ENCODE peak calls at places on chromosomes 5 and 9, in seven cellular contexts. S is mammary epithelial cell; N is right atrium auricular region; J is psoas muscle; E is left ventricle myocardium inferior; K is SJSA1; I is CD4-positive, alpha-beta memory T cell. R is an unnamed sample.

GRCh38 chr9:93276973-93277372 is 93.0 kb downstream of the WNK2 start:
- DNase-seq in J (no peak), S (no peak), E (no peak), K (no peak), I (no peak), N (no peak), R (no peak)

GRCh38 chr5:159186319-159186718 is 23.0 kb downstream of the RNF145 start:
- DNase-seq in J (no peak), E (no peak), K (no peak), S (peak; percentile 40), I (no peak), N (no peak), R (no peak)

GRCh38 chr9:71909887-71910601 is 949 bp downstream of the ABHD17B start:
- DNase-seq in E (peak; percentile 70), K (peak; percentile 47), S (peak; percentile 32), I (peak; percentile 13), J (peak; percentile 80), N (peak; percentile 59), R (peak; percentile 39)

GRCh38 chr9:13139641-13140171 is 139.8 kb downstream of the MPDZ start:
- DNase-seq in E (no peak), J (no peak), S (peak; percentile 65), I (no peak), K (peak; percentile 83), N (no peak), R (peak; percentile 97)

GRCh38 chr9:68643901-68644809 is 60.9 kb upstream of the PIP5K1B start:
- DNase-seq in J (no peak), E (no peak), N (no peak), I (no peak), S (no peak), K (no peak), R (no peak)

GRCh38 chr5:173910215-173910614 is 22.1 kb downstream of the CPEB4 start:
- DNase-seq in K (no peak), I (no peak), N (no peak), S (no peak), J (no peak), E (no peak), R (no peak)

GRCh38 chr5:97425511-97425910 is 242.5 kb upstream of the RIOK2 start:
- DNase-seq in J (no peak), K (no peak), N (no peak), S (peak; percentile 2), I (no peak), E (no peak), R (no peak)

GRCh38 chr9:69919461-69920061 is 98.9 kb downstream of the CFAP95 start:
- DNase-seq in E (no peak), K (peak; percentile 55), N (no peak), S (peak; percentile 45), J (no peak), I (peak; percentile 29), R (no peak)

GRCh38 chr5:7488734-7489133 is 92.8 kb downstream of the ADCY2 start:
- DNase-seq in K (no peak), E (no peak), I (no peak), N (no peak), J (no peak), S (no peak), R (no peak)

GRCh38 chr5:117414926-117415325 is 840.3 kb upstream of the SEMA6A start:
- DNase-seq in N (no peak), I (no peak), E (no peak), J (no peak), K (no peak), S (peak; percentile 1), R (no peak)

GRCh38 chr9:112065781-112066606 is 109.1 kb downstream of the SUSD1 start:
- DNase-seq in I (no peak), K (peak; percentile 79), N (no peak), S (peak; percentile 87), E (no peak), J (no peak), R (no peak)

GRCh38 chr5:152595327-152595890 is 190.3 kb upstream of the NMUR2 start:
- DNase-seq in N (no peak), I (no peak), S (no peak), E (no peak), K (no peak), J (no peak), R (no peak)

GRCh38 chr9:106892632-106893031 is 29.7 kb downstream of the ZNF462 start:
- DNase-seq in E (no peak), N (no peak), I (no peak), K (peak; percentile 90), S (peak; percentile 95), J (peak; percentile 77), R (peak; percentile 92)

GRCh38 chr5:32170303-32171170 is 3.6 kb downstream of the GOLPH3 start:
- DNase-seq in S (peak; percentile 26), I (no peak), K (peak; percentile 62), E (no peak), J (no peak), N (peak; percentile 30), R (peak; percentile 36)

GRCh38 chr5:142095651-142096330 is 12.8 kb upstream of the NDFIP1 start:
- DNase-seq in I (peak; percentile 91), J (no peak), S (no peak), K (no peak), E (no peak), N (no peak), R (no peak)

GRCh38 chr5:177371120-177371537 is 13.1 kb upstream of the SLC34A1 start:
- DNase-seq in N (no peak), J (no peak), I (no peak), K (no peak), E (no peak), S (no peak), R (no peak)

GRCh38 chr5:72035831-72036230 is 71.4 kb upstream of the MAP1B start:
- DNase-seq in J (no peak), E (no peak), N (no peak), K (no peak), S (no peak), I (no peak), R (no peak)

GRCh38 chr5:54049144-54049543 is 261.2 kb downstream of the ARL15 start:
- DNase-seq in J (no peak), K (no peak), N (no peak), E (no peak), S (no peak), I (no peak), R (no peak)

GRCh38 chr5:8689773-8690172 is 820.8 kb downstream of the MTRR start:
- DNase-seq in N (no peak), S (no peak), K (no peak), E (no peak), I (no peak), J (no peak), R (no peak)

GRCh38 chr5:8685704-8686103 is 816.8 kb downstream of the MTRR start:
- DNase-seq in N (no peak), I (no peak), S (no peak), K (no peak), E (no peak), J (no peak), R (no peak)

GRCh38 chr5:8682381-8682780 is 813.4 kb downstream of the MTRR start:
- DNase-seq in J (no peak), E (no peak), K (no peak), S (no peak), N (no peak), I (no peak), R (no peak)

GRCh38 chr5:8683528-8683927 is 814.6 kb downstream of the MTRR start:
- DNase-seq in I (no peak), S (no peak), N (no peak), E (no peak), K (no peak), J (no peak), R (no peak)

GRCh38 chr5:8686707-8687106 is 817.8 kb downstream of the MTRR start:
- DNase-seq in S (no peak), K (no peak), N (no peak), I (no peak), E (no peak), J (no peak), R (peak; percentile 54)
- H3K4me3 ChIP-seq in S (no peak overlapping the region), K (no peak overlapping the region), N (no peak overlapping the region), I (no peak overlapping the region), E (no peak overlapping the region), J (no peak overlapping the region), R (no peak overlapping the region)

GRCh38 chr5:123086376-123087055 is 2.5 kb upstream of the PRDM6 start:
- DNase-seq in I (no peak), S (no peak), K (no peak), J (no peak), N (no peak), E (no peak), R (no peak)

GRCh38 chr5:123088031-123088805 is 823 bp upstream of the PRDM6 start:
- DNase-seq in E (no peak), N (no peak), J (no peak), K (no peak), I (no peak), S (no peak), R (no peak)

GRCh38 chr5:123089572-123089970 is 530 bp downstream of the PRDM6 start:
- DNase-seq in J (peak; percentile 58), K (peak; percentile 80), S (peak; percentile 40), I (no peak), E (peak; percentile 21), N (no peak), R (peak; percentile 65)

GRCh38 chr5:123085638-123086286 is 3.3 kb upstream of the PRDM6 start:
- DNase-seq in S (no peak), I (no peak), J (no peak), N (no peak), K (no peak), E (no peak), R (no peak)

DNA sequence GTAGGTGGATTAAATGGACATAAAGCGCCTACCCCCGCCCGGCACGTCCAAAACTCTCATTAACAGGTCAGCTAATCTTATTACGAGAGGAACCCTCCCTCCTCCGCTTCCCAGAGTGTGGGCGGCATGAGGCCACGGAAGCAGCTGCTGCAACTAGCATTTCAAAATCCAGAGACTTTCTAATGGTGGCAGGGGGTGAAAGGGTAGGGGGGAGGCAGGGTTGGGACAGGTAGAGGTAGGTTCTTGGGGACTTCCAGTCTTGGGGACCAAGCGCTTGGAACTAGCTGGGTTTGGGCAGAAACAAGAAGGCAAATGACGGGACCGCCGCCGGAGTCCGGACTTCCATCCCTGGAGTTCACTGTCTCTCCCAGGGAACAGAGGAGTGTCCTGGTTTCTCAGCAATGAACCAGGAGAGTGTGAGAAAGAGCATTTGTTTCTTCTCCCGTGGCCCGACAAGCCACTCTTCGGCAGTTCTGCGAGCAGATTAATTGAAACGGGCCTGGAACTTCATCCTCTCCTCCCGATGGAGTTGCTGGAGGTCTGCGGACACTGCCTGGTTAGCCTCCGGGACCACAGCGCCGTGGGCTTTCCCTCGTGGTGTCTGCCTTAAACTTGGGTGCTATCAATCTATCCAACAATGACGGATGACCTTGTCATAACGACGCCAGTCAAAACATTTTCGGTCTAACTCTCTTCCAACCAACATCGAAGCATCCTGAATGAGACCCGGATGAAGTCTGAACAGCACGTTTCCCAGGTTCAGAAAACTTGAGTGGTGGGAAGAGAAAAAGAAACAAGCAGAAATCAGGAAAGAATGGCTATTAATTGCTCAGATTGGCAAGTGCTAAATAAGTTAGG is 1.6 kb upstream of the PRDM6 start:
- DNase-seq in E (no peak), S (no peak), I (no peak), K (no peak), N (no peak), J (no peak), R (no peak)
- H3K27me3 ChIP-seq in E (peaks cover 78% of the 10 kb centered on the region), S (peaks cover 57% of the 10 kb centered on the region), I (peaks cover 27% of the 10 kb centered on the region), K (peaks cover 21% of the 10 kb centered on the region), N (peaks cover 7% of the 10 kb centered on the region), J (peaks cover 85% of the 10 kb centered on the region), R (peaks cover 61% of the 10 kb centered on the region)

GRCh38 chr5:93588586-93589347 is 5.7 kb downstream of the NR2F1 start:
- DNase-seq in E (no peak), K (no peak), N (no peak), S (no peak), J (no peak), I (no peak), R (no peak)
- H3K4me3 ChIP-seq in E (no peak overlapping the region), K (no peak overlapping the region), N (peak overlapping the region; percentile 72), S (no peak overlapping the region), J (no peak overlapping the region), I (no peak overlapping the region), R (no peak overlapping the region)

GRCh38 chr9:115109486-115109885 is 8.5 kb downstream of the TNC start:
- DNase-seq in N (no peak), E (no peak), K (peak; percentile 57), I (no peak), S (peak; percentile 73), J (no peak), R (no peak)
- H3K27me3 ChIP-seq in N (no peaks in the 10 kb centered on the region), E (peaks cover 39% of the 10 kb centered on the region), K (no peaks in the 10 kb centered on the region), I (no peaks in the 10 kb centered on the region), S (no peaks in the 10 kb centered on the region), J (peaks cover 12% of the 10 kb centered on the region), R (no peaks in the 10 kb centered on the region)